ENCODE peak calls at places on chromosomes 1 and 21, in ten cellular contexts. H is AG08396; Z is iPS-NIHi11; U is activated gamma-delta T cell; S is stimulated activated CD4-positive, alpha-beta T cell treated with anti-CD3 and anti-CD28 coated beads, Interleukin-1b, Interleukin-23, amount 100 ng/mL, for 48 hours; I is AML-193; J is SK-N-MC; W is NAMALWA; O is brain microvascular endothelial cell; F is NCI-H1436. Y is an unnamed sample.

GRCh38 chr1:224380003-224380402 is 23.3 kb downstream of the CNIH4 start:
- DNase-seq in F (no peak), J (no peak), S (peak), I (peak), U (no peak), Z (no peak), O (no peak), W (no peak), H (no peak), Y (no peak)

GRCh38 chr1:227317541-227318002 is 720 bp downstream of the CDC42BPA start:
- DNase-seq in I (no peak), H (peak), J (peak), U (no peak), S (no peak), Z (peak), O (peak), F (peak), W (no peak), Y (peak)

GRCh38 chr1:232524056-232524455 is 105.9 kb downstream of the SIPA1L2 start:
- DNase-seq in O (peak), Z (no peak), W (no peak), J (no peak), S (no peak), U (no peak), H (no peak), I (no peak), F (no peak), Y (no peak)

GRCh38 chr1:38301040-38301439 is 254.4 kb upstream of the POU3F1 start:
- DNase-seq in J (no peak), F (no peak), O (no peak), I (no peak), S (no peak), Z (no peak), H (no peak), U (no peak), W (no peak), Y (no peak)

GRCh38 chr1:23419180-23419579 is 5.4 kb downstream of the TCEA3 start:
- DNase-seq in F (no peak), Z (peak), H (no peak), I (no peak), W (no peak), U (no peak), O (no peak), S (no peak), J (no peak), Y (no peak)

GRCh38 chr1:3795453-3796214 is 664 bp downstream of the LRRC47 start:
- DNase-seq in I (no peak), S (no peak), H (no peak), U (no peak), F (no peak), Z (no peak), W (peak), O (no peak), J (no peak), Y (no peak)

GRCh38 chr1:174818951-174819350 is 180.8 kb upstream of the CACYBP start:
- DNase-seq in H (no peak), U (no peak), Z (no peak), I (no peak), S (peak), J (no peak), W (no peak), O (peak), F (no peak), Y (no peak)

GRCh38 chr21:33642896-33643657 is 776 bp downstream of the ITSN1 start:
- DNase-seq in J (no peak), S (no peak), O (no peak), I (no peak), U (peak), Z (peak), H (peak), F (no peak), W (peak), Y (peak)

GRCh38 chr1:16158993-16159831 is 3.3 kb upstream of the EPHA2 start:
- DNase-seq in O (no peak), F (no peak), U (no peak), H (no peak), I (no peak), S (no peak), J (no peak), Z (no peak), W (no peak), Y (no peak)

GRCh38 chr1:232822524-232822923 is 17.3 kb downstream of the MAP10 start:
- DNase-seq in S (no peak), Z (no peak), W (no peak), J (no peak), O (no peak), F (no peak), H (no peak), U (no peak), I (no peak), Y (no peak)

GRCh38 chr21:44918581-44919033 is 2.1 kb downstream of the ITGB2 start:
- DNase-seq in J (no peak), O (no peak), H (no peak), I (no peak), U (no peak), Z (no peak), S (no peak), W (no peak), F (no peak), Y (no peak)

GRCh38 chr1:172551279-172551678 is 18.3 kb downstream of the SUCO start:
- DNase-seq in O (no peak), Z (no peak), J (no peak), W (no peak), F (no peak), I (no peak), U (no peak), S (no peak), H (no peak), Y (no peak)

GRCh38 chr1:219660666-219661463 is 48.0 kb upstream of the ZC3H11B start:
- DNase-seq in W (peak), I (peak), H (peak), O (peak), S (peak), J (peak), U (no peak), Z (peak), F (no peak), Y (peak)

GRCh38 chr1:42962641-42963377 is 4.1 kb upstream of the SLC2A1 start:
- DNase-seq in J (no peak), I (no peak), H (peak), F (peak), Z (peak), O (no peak), W (no peak), S (no peak), U (no peak), Y (no peak)

GRCh38 chr1:15764269-15764764 is 5.7 kb downstream of the FBLIM1 start:
- DNase-seq in I (no peak), O (no peak), U (no peak), W (no peak), Z (peak), H (no peak), S (no peak), F (no peak), J (no peak), Y (no peak)

GRCh38 chr1:218557731-218558130 is 212.6 kb downstream of the TGFB2 start:
- DNase-seq in H (no peak), O (peak), I (no peak), J (no peak), F (peak), S (no peak), W (no peak), U (no peak), Z (peak), Y (no peak)

GRCh38 chr1:53362270-53362669 is 34.4 kb upstream of the LRP8 start:
- DNase-seq in J (no peak), Z (peak), H (no peak), W (no peak), U (no peak), S (no peak), F (no peak), I (no peak), O (no peak), Y (peak)

GRCh38 chr21:26732442-26733221 is 112.6 kb downstream of the ADAMTS1 start:
- DNase-seq in J (no peak), I (no peak), S (peak), H (peak), F (no peak), U (no peak), W (peak), O (peak), Z (peak), Y (peak)

GRCh38 chr1:214029796-214030195 is 42.0 kb downstream of the PROX1 start:
- DNase-seq in Z (no peak), F (no peak), O (no peak), J (no peak), U (no peak), H (no peak), I (no peak), W (no peak), S (no peak), Y (no peak)

GRCh38 chr21:28473530-28474225 is 519.0 kb downstream of the LTN1 start:
- DNase-seq in F (no peak), U (no peak), O (no peak), S (no peak), W (peak), Z (no peak), I (no peak), H (no peak), J (no peak), Y (no peak)

GRCh38 chr21:40173833-40174232 is 306.6 kb downstream of the PCP4 start:
- DNase-seq in H (no peak), I (no peak), S (no peak), O (no peak), W (peak), J (no peak), U (no peak), Z (peak), F (no peak), Y (no peak)

GRCh38 chr1:22018583-22019559 is 17.4 kb downstream of the CELA3A start:
- DNase-seq in F (no peak), W (peak), S (peak), Z (no peak), J (no peak), I (peak), O (peak), H (peak), U (no peak), Y (no peak)

GRCh38 chr1:156912861-156913808 is 7.3 kb upstream of the LRRC71 start:
- DNase-seq in J (no peak), F (no peak), U (no peak), I (no peak), S (no peak), W (no peak), H (no peak), O (no peak), Z (peak), Y (no peak)

GRCh38 chr1:3435666-3436065 is 18.8 kb upstream of the ARHGEF16 start:
- DNase-seq in Z (no peak), W (no peak), O (no peak), I (no peak), U (no peak), H (no peak), S (no peak), F (no peak), J (no peak), Y (no peak)

GRCh38 chr1:235024045-235024439 is 104.6 kb downstream of the TOMM20 start:
- DNase-seq in Z (no peak), O (peak), F (no peak), J (no peak), S (no peak), I (no peak), U (no peak), H (no peak), W (no peak), Y (no peak)

GRCh38 chr21:14491269-14491681 is 54.8 kb downstream of the SAMSN1 start:
- DNase-seq in O (no peak), I (no peak), Z (no peak), F (no peak), S (no peak), J (no peak), H (no peak), W (no peak), U (no peak), Y (no peak)

GRCh38 chr1:118151312-118151937 is 33.6 kb downstream of the SPAG17 start:
- DNase-seq in H (no peak), Z (peak), O (peak), U (no peak), J (no peak), S (peak), F (no peak), I (peak), W (peak), Y (peak)

GRCh38 chr1:1664941-1665814 is 6.4 kb upstream of the CDK11B start:
- DNase-seq in S (no peak), U (no peak), I (no peak), W (no peak), O (no peak), J (no peak), H (no peak), F (no peak), Z (no peak), Y (no peak)

GRCh38 chr1:55877440-55878232 is 662.5 kb upstream of the USP24 start:
- DNase-seq in U (no peak), J (no peak), O (no peak), I (no peak), F (no peak), Z (no peak), H (no peak), S (no peak), W (no peak), Y (no peak)

GRCh38 chr1:7827134-7827955 is 25.5 kb downstream of the UTS2 start:
- DNase-seq in O (no peak), S (peak), W (no peak), F (no peak), J (no peak), Z (no peak), H (no peak), U (no peak), I (peak), Y (no peak)

GRCh38 chr1:12142141-12142823 is 24.5 kb upstream of the TNFRSF1B start:
- DNase-seq in F (no peak), U (no peak), S (no peak), J (no peak), H (no peak), I (no peak), W (no peak), O (no peak), Z (no peak), Y (no peak)

GRCh38 chr1:158527190-158527815 is 26.9 kb downstream of the OR6Y1 start:
- DNase-seq in W (peak), S (no peak), J (no peak), Z (peak), I (peak), F (no peak), U (no peak), H (no peak), O (no peak), Y (no peak)

GRCh38 chr1:76068542-76068941 is 6.0 kb upstream of the ST6GALNAC3 start:
- DNase-seq in S (no peak), W (no peak), H (peak), Z (no peak), J (no peak), I (no peak), F (no peak), O (no peak), U (no peak), Y (no peak)

GRCh38 chr1:209633335-209633997 is 18.8 kb downstream of the LAMB3 start:
- DNase-seq in S (no peak), H (no peak), Z (no peak), I (no peak), O (no peak), F (no peak), U (no peak), J (no peak), W (no peak), Y (no peak)

Y was measured in D341Med.